ENCODE peak calls at places on chromosomes 2 and 18, in five cellular contexts. One of them, this sample, is unnamed. For H3K4me1, the result is how much of the 10 kb centered on the place peaks cover.

GRCh38 chr2:230343747-230344146 is 16.8 kb downstream of the SP140L start:
- DNase-seq in prostate gland: no peak
- DNase-seq in esophagus squamous epithelium: no peak
- DNase-seq in adrenal gland: no peak
- DNase-seq in HCT116: no peak
- DNase-seq in this sample: no peak

GRCh38 chr2:54520687-54521086 is 64.6 kb downstream of the SPTBN1 start:
- DNase-seq in prostate gland: no peak
- DNase-seq in esophagus squamous epithelium: no peak
- DNase-seq in adrenal gland: no peak
- DNase-seq in HCT116: no peak
- DNase-seq in this sample: no peak

GRCh38 chr2:222655406-222655747 is 515 bp downstream of the FARSB start:
- DNase-seq in prostate gland: no peak
- DNase-seq in esophagus squamous epithelium: no peak
- DNase-seq in adrenal gland: no peak
- DNase-seq in HCT116: peak
- DNase-seq in this sample: no peak

GRCh38 chr18:63788447-63789096 is 13.4 kb downstream of the SERPINB7 start:
- DNase-seq in prostate gland: no peak
- DNase-seq in esophagus squamous epithelium: no peak
- DNase-seq in adrenal gland: no peak
- DNase-seq in HCT116: peak
- DNase-seq in this sample: no peak

GRCh38 chr2:205593891-205594290 is 88.4 kb upstream of the NRP2 start:
- DNase-seq in prostate gland: no peak
- DNase-seq in esophagus squamous epithelium: no peak
- DNase-seq in adrenal gland: peak
- DNase-seq in HCT116: no peak
- DNase-seq in this sample: no peak

GRCh38 chr18:987325-988186 is 82.9 kb downstream of the ADCYAP1 start:
- DNase-seq in prostate gland: no peak
- DNase-seq in esophagus squamous epithelium: no peak
- DNase-seq in adrenal gland: no peak
- DNase-seq in HCT116: no peak
- DNase-seq in this sample: no peak

GRCh38 chr2:160940699-160941098 is 219.5 kb upstream of the TANK start:
- DNase-seq in prostate gland: peak
- DNase-seq in esophagus squamous epithelium: no peak
- DNase-seq in adrenal gland: no peak
- DNase-seq in HCT116: no peak
- DNase-seq in this sample: no peak

GRCh38 chr18:10301831-10302483 is 152.5 kb upstream of the APCDD1 start:
- DNase-seq in prostate gland: no peak
- DNase-seq in esophagus squamous epithelium: no peak
- DNase-seq in adrenal gland: no peak
- DNase-seq in HCT116: no peak
- DNase-seq in this sample: no peak

GRCh38 chr2:150097891-150098595 is 389.4 kb downstream of the RND3 start:
- DNase-seq in prostate gland: no peak
- DNase-seq in esophagus squamous epithelium: no peak
- DNase-seq in adrenal gland: no peak
- DNase-seq in HCT116: no peak
- DNase-seq in this sample: no peak

GRCh38 chr2:68594674-68595492 is 48.5 kb upstream of the PROKR1 start:
- DNase-seq in prostate gland: no peak
- DNase-seq in esophagus squamous epithelium: no peak
- DNase-seq in adrenal gland: peak
- DNase-seq in HCT116: peak
- DNase-seq in this sample: no peak

GRCh38 chr2:107595749-107596148 is 230.9 kb upstream of the RGPD4 start:
- DNase-seq in prostate gland: no peak
- DNase-seq in esophagus squamous epithelium: no peak
- DNase-seq in adrenal gland: no peak
- DNase-seq in HCT116: no peak
- DNase-seq in this sample: no peak

GRCh38 chr2:170212625-170213280 is 34.8 kb downstream of the MYO3B start:
- DNase-seq in prostate gland: no peak
- DNase-seq in esophagus squamous epithelium: no peak
- DNase-seq in adrenal gland: no peak
- DNase-seq in HCT116: no peak
- DNase-seq in this sample: peak

GRCh38 chr2:216596986-216597509 is 36.2 kb upstream of the IGFBP2 start:
- DNase-seq in prostate gland: no peak
- DNase-seq in esophagus squamous epithelium: no peak
- DNase-seq in adrenal gland: no peak
- DNase-seq in HCT116: no peak
- DNase-seq in this sample: no peak

GRCh38 chr2:17470855-17471641 is 47.2 kb downstream of the RAD51AP2 start:
- DNase-seq in prostate gland: no peak
- DNase-seq in esophagus squamous epithelium: no peak
- DNase-seq in adrenal gland: no peak
- DNase-seq in HCT116: peak
- DNase-seq in this sample: no peak

GRCh38 chr2:1051075-1051474 is 100.4 kb downstream of the SNTG2 start:
- DNase-seq in prostate gland: no peak
- DNase-seq in esophagus squamous epithelium: no peak
- DNase-seq in adrenal gland: no peak
- DNase-seq in HCT116: peak
- DNase-seq in this sample: no peak

GRCh38 chr2:98932164-98932563 is 3.9 kb downstream of the CRACDL start:
- DNase-seq in prostate gland: no peak
- DNase-seq in esophagus squamous epithelium: no peak
- DNase-seq in adrenal gland: no peak
- DNase-seq in HCT116: no peak
- DNase-seq in this sample: no peak

GRCh38 chr2:199136681-199137080 is 321.1 kb downstream of the SATB2 start:
- DNase-seq in prostate gland: no peak
- DNase-seq in esophagus squamous epithelium: no peak
- DNase-seq in adrenal gland: peak
- DNase-seq in HCT116: no peak
- DNase-seq in this sample: no peak

GRCh38 chr2:100178085-100178788 is 35.8 kb upstream of the AFF3 start:
- DNase-seq in prostate gland: no peak
- DNase-seq in esophagus squamous epithelium: no peak
- DNase-seq in adrenal gland: peak
- DNase-seq in HCT116: peak
- DNase-seq in this sample: peak

GRCh38 chr2:64363848-64364247 is 90.1 kb upstream of the LGALSL start:
- DNase-seq in prostate gland: no peak
- DNase-seq in esophagus squamous epithelium: no peak
- DNase-seq in adrenal gland: no peak
- DNase-seq in HCT116: no peak
- DNase-seq in this sample: no peak

GRCh38 chr2:8752385-8752784 is 70.5 kb downstream of the ID2 start:
- DNase-seq in prostate gland: no peak
- DNase-seq in esophagus squamous epithelium: no peak
- DNase-seq in adrenal gland: no peak
- DNase-seq in HCT116: no peak
- DNase-seq in this sample: no peak

GRCh38 chr2:131542438-131543384 is 15.0 kb downstream of the CCDC74A start:
- DNase-seq in prostate gland: no peak
- DNase-seq in esophagus squamous epithelium: no peak
- DNase-seq in adrenal gland: no peak
- DNase-seq in HCT116: no peak
- DNase-seq in this sample: peak

GRCh38 chr2:40289771-40290404 is 162.0 kb downstream of the SLC8A1 start:
- DNase-seq in prostate gland: no peak
- DNase-seq in esophagus squamous epithelium: no peak
- DNase-seq in adrenal gland: no peak
- DNase-seq in HCT116: no peak
- DNase-seq in this sample: no peak

GRCh38 chr2:73172963-73173362 is 29.4 kb upstream of the NOTO start:
- DNase-seq in prostate gland: no peak
- DNase-seq in esophagus squamous epithelium: no peak
- DNase-seq in adrenal gland: no peak
- DNase-seq in HCT116: no peak
- DNase-seq in this sample: no peak

GRCh38 chr2:239322414-239323086 is 78.3 kb downstream of the HDAC4 start:
- DNase-seq in prostate gland: no peak
- DNase-seq in esophagus squamous epithelium: no peak
- DNase-seq in adrenal gland: peak
- DNase-seq in HCT116: no peak
- DNase-seq in this sample: no peak

GRCh38 chr2:177326591-177326990 is 62.1 kb upstream of the NFE2L2 start:
- DNase-seq in prostate gland: no peak
- DNase-seq in esophagus squamous epithelium: no peak
- DNase-seq in adrenal gland: no peak
- DNase-seq in HCT116: no peak
- DNase-seq in this sample: no peak

GRCh38 chr2:128520787-128521186 is 202.1 kb upstream of the HS6ST1 start:
- DNase-seq in prostate gland: no peak
- DNase-seq in esophagus squamous epithelium: no peak
- DNase-seq in adrenal gland: no peak
- DNase-seq in HCT116: no peak
- DNase-seq in this sample: no peak

GRCh38 chr2:217430916-217431576 is 571.2 kb upstream of the TNP1 start:
- DNase-seq in prostate gland: no peak
- DNase-seq in esophagus squamous epithelium: no peak
- DNase-seq in adrenal gland: peak
- DNase-seq in HCT116: no peak
- DNase-seq in this sample: peak

GRCh38 chr2:179020156-179020750 is 29.7 kb downstream of the CCDC141 start:
- DNase-seq in prostate gland: no peak
- DNase-seq in esophagus squamous epithelium: no peak
- DNase-seq in adrenal gland: peak
- DNase-seq in HCT116: peak
- DNase-seq in this sample: no peak

GRCh38 chr2:74181739-74182138 is 3.1 kb upstream of the MOB1A start:
- DNase-seq in prostate gland: no peak
- DNase-seq in esophagus squamous epithelium: no peak
- DNase-seq in adrenal gland: peak
- DNase-seq in HCT116: no peak
- DNase-seq in this sample: no peak

GRCh38 chr18:2958819-2959298 is 54.1 kb downstream of the LPIN2 start:
- DNase-seq in prostate gland: no peak
- DNase-seq in esophagus squamous epithelium: no peak
- DNase-seq in adrenal gland: no peak
- DNase-seq in HCT116: no peak
- DNase-seq in this sample: no peak

GRCh38 chr18:79784071-79784913 is 13.4 kb upstream of the KCNG2 start:
- DNase-seq in prostate gland: no peak
- DNase-seq in esophagus squamous epithelium: no peak
- DNase-seq in adrenal gland: no peak
- DNase-seq in HCT116: no peak
- DNase-seq in this sample: no peak

GRCh38 chr2:70733428-70734185 is 34.4 kb downstream of the ADD2 start:
- DNase-seq in prostate gland: no peak
- DNase-seq in esophagus squamous epithelium: no peak
- DNase-seq in adrenal gland: no peak
- DNase-seq in HCT116: no peak
- DNase-seq in this sample: no peak

GRCh38 chr2:104654813-104655212 is 199.1 kb upstream of the POU3F3 start:
- DNase-seq in prostate gland: no peak
- DNase-seq in esophagus squamous epithelium: no peak
- DNase-seq in adrenal gland: peak
- DNase-seq in HCT116: no peak
- DNase-seq in this sample: peak

GRCh38 chr18:48644029-48644428 is 105.2 kb downstream of the CTIF start:
- DNase-seq in prostate gland: no peak
- DNase-seq in esophagus squamous epithelium: no peak
- DNase-seq in adrenal gland: no peak
- DNase-seq in HCT116: no peak
- DNase-seq in this sample: no peak

GRCh38 chr2:158995677-158996049 is 27.2 kb downstream of the TANC1 start:
- DNase-seq in prostate gland: no peak
- DNase-seq in esophagus squamous epithelium: no peak
- DNase-seq in adrenal gland: no peak
- DNase-seq in HCT116: no peak
- DNase-seq in this sample: no peak
- H3K4me1 ChIP-seq in prostate gland: under half
- H3K4me1 ChIP-seq in esophagus squamous epithelium: half or more
- H3K4me1 ChIP-seq in adrenal gland: under half
- H3K4me1 ChIP-seq in HCT116: under half
- H3K4me1 ChIP-seq in this sample: under half

GRCh38 chr2:232487385-232488096 is at the start of gene ECEL1:
- DNase-seq in prostate gland: no peak
- DNase-seq in esophagus squamous epithelium: no peak
- DNase-seq in adrenal gland: no peak
- DNase-seq in HCT116: no peak
- DNase-seq in this sample: no peak
- H3K4me3 ChIP-seq in prostate gland: peak
- H3K4me3 ChIP-seq in esophagus squamous epithelium: peak
- H3K4me3 ChIP-seq in adrenal gland: no peak
- H3K4me3 ChIP-seq in HCT116: no peak
- H3K4me3 ChIP-seq in this sample: no peak

GRCh38 chr2:26745609-26746327 is 18.3 kb upstream of the SLC35F6 start:
- DNase-seq in prostate gland: peak
- DNase-seq in esophagus squamous epithelium: no peak
- DNase-seq in adrenal gland: peak
- DNase-seq in HCT116: peak
- DNase-seq in this sample: no peak
- TF ChIP-seq POLR2A in prostate gland: no peak
- TF ChIP-seq POLR2A in esophagus squamous epithelium: no peak
- TF ChIP-seq POLR2A in adrenal gland: no peak
- TF ChIP-seq POLR2A in HCT116: no peak
- TF ChIP-seq POLR2A in this sample: no peak

DNA sequence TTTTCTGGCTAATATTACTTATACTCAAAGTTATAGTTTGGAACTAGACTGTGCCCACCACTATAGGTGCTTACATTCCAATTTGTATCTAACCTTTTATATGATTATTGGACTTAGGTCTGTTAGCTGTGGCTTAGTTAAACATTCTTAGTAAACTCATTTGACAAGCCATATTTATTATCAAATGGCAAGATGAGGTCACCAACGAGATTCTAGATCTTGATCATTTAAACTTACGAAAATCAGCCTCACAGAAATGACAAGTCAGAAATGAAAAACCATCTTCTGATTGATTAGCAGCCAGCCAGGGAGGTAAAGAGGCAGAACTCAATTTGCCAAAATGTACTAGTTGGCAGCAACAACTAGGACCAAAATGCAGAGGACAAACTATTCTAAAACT is 100.4 kb upstream of the STK17B start:
- DNase-seq in prostate gland: no peak
- DNase-seq in esophagus squamous epithelium: no peak
- DNase-seq in adrenal gland: no peak
- DNase-seq in HCT116: no peak
- DNase-seq in this sample: no peak
- H3K4me1 ChIP-seq in prostate gland: under half
- H3K4me1 ChIP-seq in esophagus squamous epithelium: half or more
- H3K4me1 ChIP-seq in adrenal gland: under half
- H3K4me1 ChIP-seq in HCT116: under half
- H3K4me1 ChIP-seq in this sample: under half

GRCh38 chr2:218860950-218861381 is 1.4 kb downstream of the WNT6 start:
- DNase-seq in prostate gland: peak
- DNase-seq in esophagus squamous epithelium: no peak
- DNase-seq in adrenal gland: no peak
- DNase-seq in HCT116: peak
- DNase-seq in this sample: no peak
- H3K4me3 ChIP-seq in prostate gland: no peak
- H3K4me3 ChIP-seq in esophagus squamous epithelium: peak
- H3K4me3 ChIP-seq in adrenal gland: no peak
- H3K4me3 ChIP-seq in HCT116: peak
- H3K4me3 ChIP-seq in this sample: peak